ENCODE peak calls at places on chromosomes 5 and 9, in six cellular contexts. N is Peyer's patch, M is ovary, L is breast epithelium, D is left lung, P is OCI-LY7. H is an unnamed sample.

GRCh38 chr5:149658299-149658698 is 71.8 kb upstream of the PPARGC1B start:
- DNase-seq in M (no peak), D (no peak), P (no peak), N (no peak), L (no peak), H (no peak)

GRCh38 chr5:173217626-173218397 is 17.2 kb downstream of the NKX2-5 start:
- DNase-seq in L (no peak), D (no peak), N (peak; percentile 9), M (no peak), P (no peak), H (no peak)

GRCh38 chr5:82388186-82388585 is 110.0 kb upstream of the RPS23 start:
- DNase-seq in P (no peak), N (no peak), D (no peak), L (no peak), M (no peak), H (no peak)

GRCh38 chr9:27503623-27504022 is 20.5 kb upstream of the IFNK start:
- DNase-seq in L (no peak), M (no peak), D (no peak), P (no peak), N (no peak), H (no peak)

GRCh38 chr9:95014917-95015316 is 288.4 kb downstream of the AOPEP start:
- DNase-seq in M (no peak), N (no peak), L (no peak), P (no peak), D (no peak), H (no peak)

GRCh38 chr5:102678267-102679058 is 76.6 kb upstream of the PAM start:
- DNase-seq in P (no peak), N (no peak), D (no peak), M (no peak), L (no peak), H (no peak)

GRCh38 chr5:40383719-40384651 is 295.7 kb upstream of the PTGER4 start:
- DNase-seq in D (no peak), P (no peak), L (no peak), M (no peak), N (no peak), H (no peak)

GRCh38 chr9:80968611-80969010 is 720.7 kb downstream of the TLE1 start:
- DNase-seq in D (no peak), P (no peak), N (no peak), M (no peak), L (no peak), H (no peak)

GRCh38 chr9:123893831-123894460 is 36.0 kb downstream of the DENND1A start:
- DNase-seq in L (no peak), P (no peak), N (no peak), M (no peak), D (no peak), H (no peak)

GRCh38 chr5:38265546-38266179 is 7.3 kb downstream of the EGFLAM start:
- DNase-seq in N (no peak), P (peak; percentile 50), D (no peak), M (peak; percentile 75), L (peak; percentile 58), H (no peak)

GRCh38 chr5:19960451-19960850 is 27.5 kb downstream of the CDH18 start:
- DNase-seq in L (no peak), M (no peak), N (no peak), D (no peak), P (no peak), H (no peak)

GRCh38 chr5:143023447-143024096 is 253.4 kb downstream of the ARHGAP26 start:
- DNase-seq in M (peak; percentile 28), D (no peak), L (no peak), P (no peak), N (no peak), H (no peak)

GRCh38 chr9:97848582-97849237 is 4.3 kb upstream of the FOXE1 start:
- DNase-seq in D (no peak), N (no peak), M (no peak), L (no peak), P (no peak), H (no peak)

GRCh38 chr9:119195521-119195920 is 173.7 kb downstream of the BRINP1 start:
- DNase-seq in N (no peak), L (no peak), P (no peak), D (no peak), M (no peak), H (no peak)

GRCh38 chr5:71986101-71986500 is 121.2 kb upstream of the MAP1B start:
- DNase-seq in P (no peak), D (no peak), N (no peak), L (no peak), M (no peak), H (no peak)

GRCh38 chr5:35753500-35753899 is 103.2 kb upstream of the IL7R start:
- DNase-seq in P (no peak), N (no peak), D (no peak), M (no peak), L (no peak), H (no peak)

GRCh38 chr9:21031091-21031817 is at the start of gene HACD4:
- DNase-seq in P (no peak), D (peak; percentile 76), L (no peak), M (peak; percentile 67), N (peak; percentile 58), H (no peak)

GRCh38 chr5:134555223-134555790 is 29.8 kb downstream of the JADE2 start:
- DNase-seq in M (no peak), L (no peak), N (no peak), P (no peak), D (no peak), H (no peak)

GRCh38 chr5:52693279-52693678 is 94.4 kb upstream of the ITGA1 start:
- DNase-seq in L (no peak), N (no peak), P (peak; percentile 0), M (peak; percentile 26), D (no peak), H (no peak)

GRCh38 chr5:91150189-91150588 is 232.9 kb downstream of the ARRDC3 start:
- DNase-seq in M (no peak), D (no peak), N (no peak), P (no peak), L (no peak), H (no peak)

GRCh38 chr9:131310833-131311554 is 21.5 kb downstream of the PLPP7 start:
- DNase-seq in P (peak; percentile 7), M (no peak), N (no peak), D (no peak), L (no peak), H (no peak)

GRCh38 chr5:142280066-142281011 is 44.5 kb downstream of the SPRY4 start:
- DNase-seq in M (peak; percentile 22), D (no peak), P (no peak), L (no peak), N (no peak), H (no peak)

GRCh38 chr9:97840521-97840920 is 12.5 kb upstream of the FOXE1 start:
- DNase-seq in P (no peak), M (no peak), L (no peak), D (no peak), N (no peak), H (no peak)

GRCh38 chr5:27475063-27475462 is 436.7 kb upstream of the CDH9 start:
- DNase-seq in N (no peak), P (no peak), D (no peak), M (no peak), L (no peak), H (no peak)

DNA sequence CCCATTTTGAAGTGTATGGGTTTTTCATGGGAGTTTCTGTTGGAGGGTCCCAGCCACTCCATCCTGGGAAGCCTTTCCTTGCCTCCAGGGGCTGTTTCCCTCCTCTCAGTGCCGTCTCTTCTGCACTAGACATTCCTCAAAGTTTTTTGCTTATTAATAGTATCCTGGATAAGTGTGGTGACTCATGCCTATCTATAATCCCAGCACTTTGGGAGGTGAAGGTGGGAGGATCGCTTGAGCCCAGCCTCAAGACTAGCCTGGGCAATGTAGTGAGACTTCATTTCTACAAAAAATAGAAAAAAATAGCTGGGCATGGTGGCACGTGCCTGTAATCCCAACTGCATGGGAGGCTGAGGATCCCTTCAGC is 43.1 kb downstream of the RALGPS1 start:
- DNase-seq in L (no peak), M (no peak), D (no peak), N (no peak), P (no peak), H (no peak)
- H3K27ac ChIP-seq in L (no peak overlapping the region), M (no peak overlapping the region), D (peak overlapping the region; percentile 68), N (no peak overlapping the region), P (no peak overlapping the region), H (peak overlapping the region; percentile 47)

GRCh38 chr9:136438548-136438908 is 1.1 kb downstream of the INPP5E start:
- DNase-seq in D (no peak), N (no peak), L (no peak), M (no peak), P (peak; percentile 34), H (no peak)
- H3K27ac ChIP-seq in D (no peak overlapping the region), N (no peak overlapping the region), L (no peak overlapping the region), M (no peak overlapping the region), P (peak overlapping the region; percentile 49), H (peak overlapping the region; percentile 77)

GRCh38 chr9:36005891-36006290 is 30.8 kb upstream of the RECK start:
- DNase-seq in M (no peak), L (no peak), P (no peak), N (no peak), D (no peak), H (no peak)
- H3K27ac ChIP-seq in M (no peak overlapping the region), L (no peak overlapping the region), P (no peak overlapping the region), N (peak overlapping the region; percentile 4), D (no peak overlapping the region), H (no peak overlapping the region)

GRCh38 chr9:122218885-122219855 is 9.6 kb downstream of the LHX6 start:
- DNase-seq in N (no peak), D (no peak), L (no peak), M (no peak), P (no peak), H (no peak)

GRCh38 chr9:122216798-122217418 is 11.8 kb downstream of the LHX6 start:
- DNase-seq in D (no peak), N (no peak), P (no peak), L (no peak), M (no peak), H (no peak)

GRCh38 chr9:122218070-122218884 is 10.5 kb downstream of the LHX6 start:
- DNase-seq in P (no peak), D (no peak), M (no peak), L (no peak), N (no peak), H (no peak)

GRCh38 chr9:122216138-122216797 is 12.5 kb downstream of the LHX6 start:
- DNase-seq in M (no peak), D (no peak), N (no peak), P (no peak), L (no peak), H (no peak)

DNA sequence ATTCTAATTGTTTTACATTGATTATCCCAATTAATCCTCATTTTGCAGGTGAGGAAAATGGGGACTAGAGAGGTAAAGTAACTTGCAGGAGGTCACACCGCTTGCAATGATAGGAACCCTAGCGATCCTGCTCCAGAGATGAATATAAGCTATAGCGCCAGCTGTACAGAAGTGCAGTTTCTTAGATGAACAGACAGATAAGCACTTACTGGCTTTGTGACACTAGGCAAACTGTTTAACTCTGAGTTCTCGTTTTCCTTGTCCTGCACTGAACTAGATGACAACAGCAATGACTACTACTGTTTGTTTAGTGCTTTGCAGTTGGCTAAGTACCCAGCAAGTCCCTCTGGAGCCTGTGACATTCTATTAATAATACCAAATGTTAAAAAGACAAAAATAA is 11.1 kb downstream of the LHX6 start:
- DNase-seq in D (no peak), P (no peak), M (no peak), N (no peak), L (no peak), H (no peak)
- H3K27ac ChIP-seq in D (no peak overlapping the region), P (no peak overlapping the region), M (no peak overlapping the region), N (no peak overlapping the region), L (no peak overlapping the region), H (no peak overlapping the region)

H was measured in vagina.